ENCODE peak calls at places on chromosomes 4 and X, in four cellular contexts. One of them, this sample, is unnamed.

GRCh38 chrX:10314530-10315104 is 157.8 kb downstream of the CLCN4 start:
- DNase-seq in EL: no peak
- DNase-seq in HTR-8/SVneo: no peak
- DNase-seq in Calu3: no peak
- DNase-seq in this sample: no peak

GRCh38 chr4:121829511-121829910 is 5.8 kb upstream of the CCNA2 start:
- DNase-seq in EL: peak
- DNase-seq in Calu3: no peak
- DNase-seq in HTR-8/SVneo: no peak
- DNase-seq in this sample: no peak

GRCh38 chr4:14169460-14169859 is 541.9 kb upstream of the BOD1L1 start:
- DNase-seq in Calu3: no peak
- DNase-seq in HTR-8/SVneo: no peak
- DNase-seq in EL: peak
- DNase-seq in this sample: peak

GRCh38 chr4:105641876-105642275 is 66.6 kb downstream of the INTS12 start:
- DNase-seq in Calu3: no peak
- DNase-seq in HTR-8/SVneo: no peak
- DNase-seq in EL: no peak
- DNase-seq in this sample: no peak

GRCh38 chr4:8819421-8820177 is 52.0 kb downstream of the HMX1 start:
- DNase-seq in EL: no peak
- DNase-seq in Calu3: no peak
- DNase-seq in HTR-8/SVneo: no peak
- DNase-seq in this sample: no peak

GRCh38 chr4:1291996-1292702 is 2.5 kb downstream of the MAEA start:
- DNase-seq in HTR-8/SVneo: no peak
- DNase-seq in EL: no peak
- DNase-seq in Calu3: no peak
- DNase-seq in this sample: no peak

GRCh38 chrX:121154858-121155404 is 107.5 kb downstream of the GLUD2 start:
- DNase-seq in Calu3: no peak
- DNase-seq in HTR-8/SVneo: no peak
- DNase-seq in EL: no peak
- DNase-seq in this sample: no peak

GRCh38 chr4:165384186-165384585 is 5.4 kb downstream of the CPE start:
- DNase-seq in Calu3: no peak
- DNase-seq in EL: no peak
- DNase-seq in HTR-8/SVneo: no peak
- DNase-seq in this sample: no peak

GRCh38 chrX:105191878-105192277 is 28.6 kb downstream of the TEX13A start:
- DNase-seq in EL: no peak
- DNase-seq in Calu3: peak
- DNase-seq in HTR-8/SVneo: no peak
- DNase-seq in this sample: no peak

GRCh38 chrX:153649915-153650782 is 3.1 kb downstream of the DUSP9 start:
- DNase-seq in Calu3: no peak
- DNase-seq in HTR-8/SVneo: no peak
- DNase-seq in EL: no peak
- DNase-seq in this sample: no peak

GRCh38 chrX:150465856-150466775 is 102.3 kb upstream of the MTM1 start:
- DNase-seq in Calu3: no peak
- DNase-seq in HTR-8/SVneo: no peak
- DNase-seq in EL: no peak
- DNase-seq in this sample: peak

GRCh38 chrX:67094061-67094460 is 449.8 kb upstream of the AR start:
- DNase-seq in HTR-8/SVneo: no peak
- DNase-seq in Calu3: no peak
- DNase-seq in EL: no peak
- DNase-seq in this sample: no peak

GRCh38 chr4:41718907-41719306 is 29.6 kb downstream of the PHOX2B start:
- DNase-seq in HTR-8/SVneo: peak
- DNase-seq in Calu3: no peak
- DNase-seq in EL: peak
- DNase-seq in this sample: no peak

GRCh38 chr4:133186210-133186609 is 37.1 kb downstream of the PCDH10 start:
- DNase-seq in HTR-8/SVneo: no peak
- DNase-seq in Calu3: no peak
- DNase-seq in EL: no peak
- DNase-seq in this sample: no peak

GRCh38 chr4:151117371-151117962 is 18.0 kb downstream of the RPS3A start:
- DNase-seq in Calu3: peak
- DNase-seq in HTR-8/SVneo: peak
- DNase-seq in EL: peak
- DNase-seq in this sample: peak

GRCh38 chrX:17192111-17192510 is 182.9 kb upstream of the NHS start:
- DNase-seq in Calu3: no peak
- DNase-seq in EL: no peak
- DNase-seq in HTR-8/SVneo: no peak
- DNase-seq in this sample: peak

GRCh38 chr4:48212165-48212564 is 57.5 kb downstream of the TEC start:
- DNase-seq in Calu3: no peak
- DNase-seq in HTR-8/SVneo: no peak
- DNase-seq in EL: no peak
- DNase-seq in this sample: no peak

GRCh38 chr4:69689530-69690111 is 36.6 kb upstream of the UGT2A1 start:
- DNase-seq in HTR-8/SVneo: no peak
- DNase-seq in EL: peak
- DNase-seq in Calu3: peak
- DNase-seq in this sample: peak

This sample was measured in RPMI7951.